ENCODE peak calls at places on chromosomes 4 and X, in seven cellular contexts. T is activated CD4-positive, alpha-beta T cell treated with anti-CD3 and anti-CD28 coated beads for 48 hours; N is iPS-NIHi11; H is HL-60; R is AG04449; V is NCI-H187 treated with DMSO at 0.1 percent for 48 hours; Z is NCI-H524 treated with DMSO at 0.1 percent for 48 hours. P is an unnamed sample.

GRCh38 chrX:151151668-151152267 is 24.6 kb upstream of the GPR50 start:
- DNase-seq in T (peak; percentile 20), N (peak; percentile 43), H (peak; percentile 10), R (no peak), V (peak; percentile 72), Z (no peak), P (no peak)

GRCh38 chr4:72631296-72631695 is 62.3 kb upstream of the ADAMTS3 start:
- DNase-seq in T (no peak), N (no peak), H (no peak), R (peak; percentile 9), V (no peak), Z (no peak), P (no peak)

GRCh38 chr4:120314969-120315368 is 248.3 kb upstream of the MAD2L1 start:
- DNase-seq in T (no peak), N (no peak), H (no peak), R (no peak), V (no peak), Z (no peak), P (no peak)

GRCh38 chr4:56505269-56506109 is at the start of gene ARL9:
- DNase-seq in T (peak; percentile 67), N (peak; percentile 79), H (no peak), R (no peak), V (peak; percentile 20), Z (no peak), P (no peak)

GRCh38 chrX:48761674-48762471 is at the start of gene GLOD5:
- DNase-seq in T (peak; percentile 17), N (peak; percentile 62), H (no peak), R (no peak), V (no peak), Z (no peak), P (peak; percentile 7)

GRCh38 chrX:55907968-55908607 is 190.5 kb downstream of the RRAGB start:
- DNase-seq in T (peak; percentile 61), N (peak; percentile 67), H (peak; percentile 0), R (no peak), V (no peak), Z (no peak), P (no peak)

GRCh38 chrX:104987063-104987462 is 233.4 kb downstream of the TEX13A start:
- DNase-seq in T (no peak), N (no peak), H (no peak), R (no peak), V (no peak), Z (no peak), P (no peak)

GRCh38 chr4:145501051-145501660 is 19.5 kb downstream of the SMAD1 start:
- DNase-seq in T (no peak), N (no peak), H (no peak), R (no peak), V (no peak), Z (no peak), P (no peak)

GRCh38 chr4:160026720-160027119 is 923.8 kb downstream of the RAPGEF2 start:
- DNase-seq in T (no peak), N (no peak), H (no peak), R (no peak), V (no peak), Z (no peak), P (no peak)

GRCh38 chr4:140937866-140938265 is 181.7 kb upstream of the TBC1D9 start:
- DNase-seq in T (no peak), N (no peak), H (no peak), R (peak; percentile 54), V (no peak), Z (no peak), P (no peak)

GRCh38 chr4:25568788-25569231 is 86.8 kb upstream of the SLC34A2 start:
- DNase-seq in T (no peak), N (no peak), H (no peak), R (no peak), V (no peak), Z (no peak), P (no peak)

GRCh38 chrX:41369152-41369551 is 35.2 kb downstream of the DDX3X start:
- DNase-seq in T (no peak), N (no peak), H (no peak), R (no peak), V (no peak), Z (no peak), P (no peak)

GRCh38 chr4:96016615-96017299 is 176.9 kb downstream of the PDHA2 start:
- DNase-seq in T (no peak), N (no peak), H (no peak), R (no peak), V (no peak), Z (no peak), P (no peak)